ENCODE peak calls at places on chromosomes 5 and 9, in eight cellular contexts. L is lower leg skin, H is A172, S is HCEC 1CT, P is LoVo, Y is upper lobe of left lung, V is Calu3, Z is HTR-8/SVneo. I is an unnamed sample.

GRCh38 chr5:37888476-37888875 is 48.6 kb upstream of the GDNF start:
- DNase-seq in H (peak), Z (no peak), S (peak), Y (no peak), V (no peak), P (no peak), L (no peak), I (no peak)

GRCh38 chr5:138565100-138565821 is 9.9 kb downstream of the HSPA9 start:
- DNase-seq in Z (no peak), V (no peak), H (no peak), L (no peak), Y (no peak), P (no peak), S (no peak), I (no peak)

GRCh38 chr9:12878342-12878978 is 103.6 kb downstream of the LURAP1L start:
- DNase-seq in Z (no peak), S (peak), H (no peak), Y (no peak), P (peak), L (no peak), V (no peak), I (no peak)

GRCh38 chr9:74078647-74079046 is 418.5 kb upstream of the RORB start:
- DNase-seq in V (no peak), L (no peak), Z (peak), Y (no peak), H (no peak), S (peak), P (no peak), I (no peak)

GRCh38 chr5:6674421-6674820 is 38.8 kb upstream of the TENT4A start:
- DNase-seq in V (no peak), L (no peak), Z (no peak), H (no peak), P (no peak), Y (no peak), S (no peak), I (no peak)

GRCh38 chr5:151067632-151068031 is 13.2 kb downstream of the TNIP1 start:
- DNase-seq in L (no peak), Y (no peak), V (no peak), S (no peak), H (no peak), Z (no peak), P (no peak), I (no peak)

GRCh38 chr5:127101533-127101932 is 28.2 kb upstream of the C5orf63 start:
- DNase-seq in P (no peak), H (no peak), Z (no peak), V (no peak), S (no peak), Y (peak), L (no peak), I (no peak)

GRCh38 chr5:147949711-147950573 is 43.6 kb upstream of the C5orf46 start:
- DNase-seq in Z (peak), V (no peak), H (peak), L (no peak), P (peak), Y (no peak), S (peak), I (no peak)

GRCh38 chr9:90966475-90967150 is 165.0 kb downstream of the SYK start:
- DNase-seq in H (peak), Z (no peak), V (no peak), S (peak), Y (no peak), P (no peak), L (no peak), I (no peak)

GRCh38 chr5:168286386-168286785 is 5.1 kb upstream of the WWC1 start:
- DNase-seq in H (no peak), Z (no peak), V (no peak), S (no peak), P (no peak), L (no peak), Y (no peak), I (no peak)

GRCh38 chr5:75055727-75056144 is 3.4 kb upstream of the GCNT4 start:
- DNase-seq in Z (no peak), V (no peak), P (no peak), H (peak), Y (no peak), L (no peak), S (peak), I (no peak)

GRCh38 chr9:121593066-121593465 is 58.4 kb upstream of the DAB2IP start:
- DNase-seq in S (no peak), Y (no peak), P (no peak), V (no peak), L (no peak), Z (no peak), H (no peak), I (no peak)

GRCh38 chr5:68740204-68740910 is 353.5 kb upstream of the SLC30A5 start:
- DNase-seq in H (no peak), P (no peak), Z (no peak), L (no peak), S (no peak), V (no peak), Y (no peak), I (no peak)

GRCh38 chr9:129889461-129889935 is 54.2 kb downstream of the USP20 start:
- DNase-seq in P (no peak), L (no peak), Y (no peak), V (no peak), S (no peak), Z (no peak), H (no peak), I (no peak)

GRCh38 chr5:57445006-57445714 is 37.5 kb downstream of the ACTBL2 start:
- DNase-seq in H (no peak), Z (no peak), L (no peak), P (no peak), V (no peak), S (no peak), Y (no peak), I (no peak)

GRCh38 chr9:105957830-105958229 is 263.5 kb downstream of the TMEM38B start:
- DNase-seq in Z (no peak), H (no peak), V (peak), S (no peak), L (no peak), P (no peak), Y (no peak), I (no peak)

GRCh38 chr5:56356121-56356875 is 123.2 kb upstream of the ANKRD55 start:
- DNase-seq in Z (no peak), L (no peak), V (peak), S (no peak), H (no peak), Y (no peak), P (peak), I (no peak)

GRCh38 chr5:149887622-149888183 is 56.9 kb downstream of the PDE6A start:
- DNase-seq in Y (no peak), V (peak), H (peak), Z (peak), P (peak), L (no peak), S (peak), I (peak)

GRCh38 chr9:123865226-123865625 is 64.7 kb downstream of the DENND1A start:
- DNase-seq in L (no peak), S (no peak), V (no peak), P (no peak), Z (no peak), Y (no peak), H (no peak), I (no peak)

GRCh38 chr5:175328176-175328575 is 115.8 kb downstream of the DRD1 start:
- DNase-seq in V (no peak), P (no peak), S (no peak), Y (no peak), H (no peak), L (no peak), Z (no peak), I (no peak)

GRCh38 chr9:15211160-15211993 is 95.6 kb downstream of the TTC39B start:
- DNase-seq in H (peak), V (peak), Y (peak), P (peak), S (peak), Z (peak), L (no peak), I (peak)

GRCh38 chr9:132249123-132249522 is 87.3 kb downstream of the NTNG2 start:
- DNase-seq in P (no peak), Z (no peak), Y (peak), V (no peak), L (no peak), S (no peak), H (no peak), I (no peak)

GRCh38 chr5:141862936-141863543 is 15.2 kb downstream of the PCDH1 start:
- DNase-seq in L (no peak), H (no peak), Z (no peak), V (no peak), S (no peak), P (no peak), Y (no peak), I (no peak)

GRCh38 chr5:73998496-73998895 is 372.5 kb downstream of the ARHGEF28 start:
- DNase-seq in Y (no peak), P (no peak), H (no peak), V (no peak), L (no peak), S (no peak), Z (no peak), I (no peak)

GRCh38 chr9:20197976-20198685 is 409.3 kb upstream of the SLC24A2 start:
- DNase-seq in L (no peak), P (peak), Y (no peak), Z (no peak), H (no peak), S (peak), V (no peak), I (no peak)